ENCODE peak calls at places on chromosomes 16 and 17, in seven cellular contexts. O, N, F, D, T, K and Q are unnamed samples.

GRCh38 chr16:8241408-8241807 is 348.9 kb downstream of the TMEM114 start:
- DNase-seq in O (no peak), N (no peak), F (no peak), D (no peak), T (no peak), K (no peak), Q (no peak)

GRCh38 chr17:72136692-72137550 is 16.1 kb downstream of the SOX9 start:
- DNase-seq in O (peak; percentile 76), N (peak; percentile 51), F (no peak), D (peak; percentile 85), T (no peak), K (no peak), Q (no peak)

GRCh38 chr17:1060991-1061390 is 64.1 kb downstream of the TIMM22 start:
- DNase-seq in O (peak; percentile 99), N (peak; percentile 94), F (peak; percentile 87), D (peak; percentile 99), T (peak; percentile 96), K (peak; percentile 93), Q (peak; percentile 79)

GRCh38 chr17:48472485-48473281 is 42.7 kb upstream of the SKAP1 start:
- DNase-seq in O (peak; percentile 42), N (peak; percentile 44), F (no peak), D (peak; percentile 94), T (peak; percentile 87), K (no peak), Q (no peak)

GRCh38 chr16:88649195-88649923 is 1.5 kb downstream of the CYBA start:
- DNase-seq in O (no peak), N (no peak), F (no peak), D (no peak), T (no peak), K (peak; percentile 75), Q (no peak)

GRCh38 chr16:21603920-21604319 is 4.5 kb downstream of the METTL9 start:
- DNase-seq in O (no peak), N (peak; percentile 28), F (no peak), D (peak; percentile 54), T (no peak), K (no peak), Q (no peak)

GRCh38 chr16:70430667-70431536 is 8.0 kb downstream of the ST3GAL2 start:
- DNase-seq in O (no peak), N (no peak), F (no peak), D (peak; percentile 24), T (no peak), K (no peak), Q (no peak)

GRCh38 chr17:64920419-64921172 is 1.3 kb upstream of the LRRC37A3 start:
- DNase-seq in O (peak; percentile 5), N (no peak), F (no peak), D (no peak), T (no peak), K (no peak), Q (no peak)

GRCh38 chr17:17127730-17128291 is 78.3 kb downstream of the PLD6 start:
- DNase-seq in O (no peak), N (no peak), F (no peak), D (peak; percentile 32), T (no peak), K (peak; percentile 74), Q (no peak)

GRCh38 chr16:20940864-20941634 is 40.5 kb downstream of the LYRM1 start:
- DNase-seq in O (no peak), N (no peak), F (no peak), D (no peak), T (no peak), K (no peak), Q (no peak)

GRCh38 chr17:12256380-12256995 is 235.8 kb downstream of the MAP2K4 start:
- DNase-seq in O (peak; percentile 71), N (peak; percentile 70), F (peak; percentile 53), D (peak; percentile 81), T (peak; percentile 25), K (no peak), Q (peak; percentile 38)

GRCh38 chr16:85396879-85397871 is 215.9 kb upstream of the GSE1 start:
- DNase-seq in O (no peak), N (no peak), F (no peak), D (no peak), T (no peak), K (peak; percentile 70), Q (no peak)

GRCh38 chr17:16286947-16287562 is 66.2 kb downstream of the CENPV start:
- DNase-seq in O (peak; percentile 70), N (peak; percentile 49), F (no peak), D (no peak), T (no peak), K (no peak), Q (no peak)

GRCh38 chr16:3503513-3503912 is 2.7 kb downstream of the CLUAP1 start:
- DNase-seq in O (no peak), N (no peak), F (no peak), D (no peak), T (no peak), K (no peak), Q (no peak)

GRCh38 chr16:9870962-9871361 is 311.3 kb downstream of the GRIN2A start:
- DNase-seq in O (no peak), N (no peak), F (no peak), D (no peak), T (no peak), K (no peak), Q (no peak)

GRCh38 chr17:77257596-77258458 is 117.1 kb downstream of the SEC14L1 start:
- DNase-seq in O (no peak), N (no peak), F (no peak), D (no peak), T (no peak), K (no peak), Q (no peak)

GRCh38 chr17:77257169-77257568 is 116.4 kb downstream of the SEC14L1 start:
- DNase-seq in O (no peak), N (no peak), F (no peak), D (no peak), T (no peak), K (no peak), Q (no peak)

GRCh38 chr17:77258638-77259037 is 117.9 kb downstream of the SEC14L1 start:
- DNase-seq in O (no peak), N (no peak), F (no peak), D (no peak), T (no peak), K (no peak), Q (no peak)

GRCh38 chr17:77254961-77255741 is 114.4 kb downstream of the SEC14L1 start:
- DNase-seq in O (peak; percentile 79), N (peak; percentile 83), F (peak; percentile 53), D (peak; percentile 86), T (no peak), K (peak; percentile 85), Q (no peak)

DNA sequence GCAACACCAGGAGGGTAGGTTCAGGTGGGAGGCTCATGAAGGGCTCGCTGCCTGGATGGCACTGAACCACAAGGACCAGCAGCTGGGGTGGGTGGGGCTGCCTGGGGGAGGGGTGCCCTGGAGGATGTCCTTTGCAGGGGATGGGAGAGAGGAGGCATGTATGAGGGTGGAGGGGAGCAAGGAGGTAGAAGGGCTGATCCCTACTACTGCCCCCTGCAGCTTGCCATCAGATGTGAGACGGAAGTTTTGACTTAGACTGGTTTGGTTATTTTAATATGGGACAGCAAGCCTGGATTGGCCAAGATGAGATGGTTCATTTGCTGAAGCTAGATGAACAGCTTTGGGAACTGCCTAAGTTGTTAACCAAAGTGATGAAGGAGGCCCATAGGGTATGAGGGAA is 115.9 kb downstream of the SEC14L1 start:
- DNase-seq in O (no peak), N (no peak), F (no peak), D (no peak), T (no peak), K (no peak), Q (no peak)
- TF ChIP-seq CTCF in O (no peak), N (no peak), F (no peak), D (no peak), T (no peak), K (no peak), Q (no peak)

GRCh38 chr16:74305978-74306784 is 9.6 kb downstream of the PSMD7 start:
- DNase-seq in O (no peak), N (no peak), F (no peak), D (no peak), T (no peak), K (no peak), Q (no peak)

GRCh38 chr16:74304835-74305176 is 8.2 kb downstream of the PSMD7 start:
- DNase-seq in O (no peak), N (no peak), F (no peak), D (no peak), T (no peak), K (no peak), Q (no peak)

GRCh38 chr16:74304164-74304834 is 7.7 kb downstream of the PSMD7 start:
- DNase-seq in O (peak; percentile 21), N (peak; percentile 29), F (no peak), D (no peak), T (no peak), K (no peak), Q (no peak)

GRCh38 chr16:74305286-74305685 is 8.7 kb downstream of the PSMD7 start:
- DNase-seq in O (no peak), N (no peak), F (no peak), D (no peak), T (no peak), K (no peak), Q (no peak)

DNA sequence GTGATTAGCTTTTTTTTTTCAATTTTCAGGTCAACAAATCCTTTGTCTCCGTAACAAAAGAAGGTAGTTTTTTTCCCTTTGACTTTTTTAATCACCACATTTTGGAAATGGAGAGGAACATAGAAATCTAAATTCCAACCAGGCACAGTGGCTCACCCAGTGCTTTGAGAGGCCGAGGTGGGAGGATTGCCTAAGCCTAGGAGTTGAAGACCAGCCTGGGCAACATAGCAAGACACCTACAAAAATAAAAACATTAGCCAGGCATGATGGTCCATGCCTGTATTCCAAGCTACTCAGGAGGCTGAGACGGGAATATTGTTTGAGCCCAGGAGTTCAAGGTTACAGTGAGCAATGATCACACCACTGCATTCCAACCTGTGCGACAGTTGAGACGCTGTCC is 5.7 kb downstream of the PSMD7 start:
- DNase-seq in O (no peak), N (no peak), F (no peak), D (no peak), T (no peak), K (no peak), Q (no peak)
- H3K4me3 ChIP-seq in O (no peak overlapping the region), N (no peak overlapping the region), F (no peak overlapping the region), D (no peak overlapping the region), T (no peak overlapping the region), K (no peak overlapping the region), Q (no peak overlapping the region)

GRCh38 chr17:79808763-79809529 is 12.1 kb upstream of the CBX8 start:
- DNase-seq in O (peak; percentile 46), N (peak; percentile 61), F (peak; percentile 66), D (no peak), T (no peak), K (no peak), Q (no peak)
- TF ChIP-seq CTCF in O (peak; percentile 27), N (peak; percentile 39), F (peak; percentile 80), D (peak; percentile 31), T (no peak), K (peak; percentile 14), Q (peak; percentile 35)

GRCh38 chr17:32820440-32820839 is 56.5 kb downstream of the MYO1D start:
- DNase-seq in O (no peak), N (no peak), F (no peak), D (no peak), T (no peak), K (no peak), Q (no peak)

GRCh38 chr17:32819035-32819434 is 57.9 kb downstream of the MYO1D start:
- DNase-seq in O (peak; percentile 51), N (peak; percentile 7), F (no peak), D (no peak), T (no peak), K (no peak), Q (no peak)

GRCh38 chr17:32822996-32823395 is 53.9 kb downstream of the MYO1D start:
- DNase-seq in O (peak; percentile 23), N (no peak), F (no peak), D (no peak), T (no peak), K (no peak), Q (no peak)

GRCh38 chr17:32815460-32815859 is 61.5 kb downstream of the MYO1D start:
- DNase-seq in O (no peak), N (no peak), F (no peak), D (no peak), T (no peak), K (no peak), Q (no peak)

GRCh38 chr17:32819787-32820186 is 57.1 kb downstream of the MYO1D start:
- DNase-seq in O (no peak), N (no peak), F (no peak), D (no peak), T (no peak), K (no peak), Q (no peak)
- H3K4me3 ChIP-seq in O (no peak overlapping the region), N (no peak overlapping the region), F (no peak overlapping the region), D (no peak overlapping the region), T (no peak overlapping the region), K (no peak overlapping the region), Q (no peak overlapping the region)